ENCODE peak calls at places on chromosomes 11 and 22, in six cellular contexts. G is K562, Q is endothelial cell of umbilical vein, A is A549, K is HepG2, J is GM12878. N is an unnamed sample.

GRCh38 chr22:23325183-23325582 is 144.9 kb downstream of the BCR start:
- DNase-seq in Q (no peak), K (no peak), A (no peak), G (no peak), J (no peak), N (no peak)

GRCh38 chr22:20533879-20534265 is 26.5 kb downstream of the MED15 start:
- DNase-seq in J (no peak), A (no peak), G (no peak), K (no peak), Q (no peak), N (no peak)

GRCh38 chr22:39470462-39471335 is 13.9 kb downstream of the MGAT3 start:
- DNase-seq in J (no peak), A (no peak), K (peak; percentile 37), Q (no peak), G (no peak), N (no peak)

GRCh38 chr11:32118025-32118974 is 27.4 kb downstream of the RCN1 start:
- DNase-seq in J (no peak), G (no peak), Q (no peak), A (no peak), K (peak; percentile 64), N (peak; percentile 42)

GRCh38 chr11:73192272-73192671 is 25.8 kb upstream of the P2RY2 start:
- DNase-seq in A (no peak), G (no peak), J (no peak), K (no peak), Q (no peak), N (peak; percentile 59)

GRCh38 chr11:69377953-69378302 is 84.0 kb downstream of the MYEOV start:
- DNase-seq in Q (no peak), J (no peak), G (no peak), K (no peak), A (no peak), N (no peak)

GRCh38 chr11:45209904-45210699 is 63.7 kb downstream of the PRDM11 start:
- DNase-seq in J (no peak), A (no peak), K (no peak), Q (peak; percentile 76), G (no peak), N (peak; percentile 45)

GRCh38 chr11:14132312-14132711 is 169.8 kb downstream of the SPON1 start:
- DNase-seq in J (no peak), Q (no peak), A (no peak), G (no peak), K (no peak), N (no peak)

DNA sequence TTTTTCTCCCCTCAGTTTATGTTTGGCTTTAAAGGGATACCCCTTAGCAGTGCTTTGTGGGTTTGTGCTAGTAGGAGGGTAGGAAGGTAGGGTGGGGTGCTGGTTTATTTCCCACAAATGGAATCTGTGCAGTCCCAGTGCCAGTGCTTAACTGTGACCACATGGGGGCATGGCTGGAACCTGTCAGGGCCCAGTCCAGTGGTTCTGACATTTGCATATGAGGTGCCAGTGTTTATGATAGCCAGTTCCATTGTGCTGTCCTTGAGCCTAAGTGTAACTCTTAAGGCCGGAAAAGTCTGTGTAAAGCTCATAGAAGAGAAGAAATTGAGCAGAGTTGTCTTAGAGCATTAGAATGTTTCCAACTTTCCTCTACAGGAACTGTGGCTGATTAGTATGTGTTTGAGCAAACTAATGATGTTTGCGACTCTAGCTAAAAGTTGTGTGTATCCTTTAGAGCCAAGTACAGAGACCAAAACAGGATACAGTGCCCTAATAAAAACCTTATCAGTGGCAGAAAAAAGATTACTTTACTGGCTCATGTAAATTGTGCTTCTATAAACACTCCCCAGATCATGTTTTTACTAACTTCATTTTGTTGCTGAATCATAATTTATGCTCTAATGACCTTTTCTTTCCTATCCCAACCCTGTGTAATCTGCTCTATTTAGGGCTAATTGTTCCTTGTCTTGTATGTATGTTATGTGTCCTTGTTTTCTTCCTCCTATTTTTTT is 38.1 kb downstream of the DIXDC1 start:
- DNase-seq in K (no peak), J (no peak), Q (peak; percentile 88), G (peak; percentile 32), A (no peak), N (peak; percentile 6)
- TF ChIP-seq CTCF in K (peak; percentile 45), J (no peak), Q (peak; percentile 35), G (peak; percentile 34), A (no peak), N (peak; percentile 24)

GRCh38 chr11:132202621-132203020 is 832.2 kb downstream of the NTM start:
- DNase-seq in A (no peak), G (no peak), K (no peak), J (no peak), Q (no peak), N (no peak)
- TF ChIP-seq MYC in A (no peak), G (no peak), K (no peak), J (no peak), Q (no peak), N (no peak)

GRCh38 chr11:68002943-68003845 is 703 bp downstream of the UNC93B1 start:
- DNase-seq in A (no peak), J (no peak), Q (no peak), K (no peak), G (peak; percentile 64), N (peak; percentile 74)
- TF ChIP-seq MAX in A (no peak), J (no peak), Q (no peak), K (no peak), G (peak; percentile 21), N (peak; percentile 13)

DNA sequence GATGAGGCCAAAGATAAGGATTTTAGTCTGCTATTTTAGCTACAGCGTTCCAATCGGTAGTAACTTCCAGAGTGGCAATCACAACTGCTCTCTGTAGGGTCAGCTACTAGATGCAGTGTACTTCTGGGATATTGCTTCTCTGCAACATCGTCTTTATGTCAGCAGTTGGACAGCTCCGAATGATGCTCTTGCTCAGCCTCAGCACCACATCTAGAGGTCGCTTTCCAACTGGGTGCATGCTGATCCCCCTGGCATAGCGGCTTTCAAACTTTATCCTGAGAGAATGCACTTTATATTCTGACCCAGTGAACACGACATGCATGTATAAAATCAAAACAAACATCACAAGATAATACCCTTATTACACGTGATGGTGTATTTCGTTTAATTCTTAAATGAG is 219.6 kb downstream of the C11orf87 start:
- DNase-seq in A (peak; percentile 0), G (no peak), K (peak; percentile 3), J (no peak), Q (no peak), N (peak; percentile 53)
- TF ChIP-seq CTCF in A (peak; percentile 5), G (no peak), K (peak; percentile 13), J (no peak), Q (no peak), N (no peak)

GRCh38 chr11:33735166-33735425 is 1.1 kb downstream of the CD59 start:
- DNase-seq in Q (no peak), A (no peak), K (no peak), J (no peak), G (no peak), N (no peak)
- TF ChIP-seq MYC in Q (no peak), A (no peak), K (no peak), J (no peak), G (no peak), N (no peak)

N was measured in NB4.